ENCODE peak calls at places on chromosome 22, in seven cellular contexts. Z, G, X, B, W, I and M are unnamed samples.

GRCh38 chr22:33923660-33924246 is 3.5 kb upstream of the LARGE1 start:
- DNase-seq in W (peak), I (peak), Z (no peak), G (peak), B (peak), X (peak), M (peak)

GRCh38 chr22:28072066-28072465 is 153.0 kb upstream of the PITPNB start:
- DNase-seq in B (no peak), W (no peak), I (peak), Z (no peak), X (no peak), G (no peak), M (no peak)

GRCh38 chr22:19407649-19408606 is 23.6 kb downstream of the HIRA start:
- DNase-seq in Z (no peak), I (peak), W (peak), B (peak), X (no peak), G (no peak), M (no peak)

GRCh38 chr22:38316340-38317236 is 645 bp downstream of the CSNK1E start:
- DNase-seq in G (peak), W (peak), I (peak), Z (peak), B (peak), X (peak), M (peak)

GRCh38 chr22:26041931-26042330 is 127.3 kb upstream of the SEZ6L start:
- DNase-seq in X (no peak), I (no peak), W (no peak), G (no peak), Z (no peak), B (no peak), M (peak)

GRCh38 chr22:26334232-26334631 is 94.8 kb upstream of the ASPHD2 start:
- DNase-seq in G (no peak), B (no peak), X (no peak), I (no peak), W (no peak), Z (no peak), M (no peak)

GRCh38 chr22:30294066-30294465 is 4.8 kb upstream of the CASTOR1 start:
- DNase-seq in X (no peak), I (no peak), Z (no peak), G (no peak), W (no peak), B (no peak), M (no peak)

GRCh38 chr22:17710023-17710422 is 64.2 kb downstream of the BID start:
- DNase-seq in G (no peak), Z (no peak), I (no peak), X (no peak), B (no peak), W (no peak), M (no peak)

GRCh38 chr22:38196791-38197429 is 4.9 kb upstream of the MAFF start:
- DNase-seq in X (no peak), W (no peak), Z (no peak), I (no peak), G (no peak), B (no peak), M (no peak)

GRCh38 chr22:24088796-24089195 is 77.7 kb downstream of the CABIN1 start:
- DNase-seq in G (no peak), B (no peak), W (no peak), Z (no peak), X (no peak), I (no peak), M (no peak)

GRCh38 chr22:20839837-20840645 is 18.6 kb downstream of the PI4KA start:
- DNase-seq in B (no peak), X (no peak), W (no peak), I (no peak), Z (no peak), G (no peak), M (no peak)

GRCh38 chr22:27851974-27852713 is 50.6 kb upstream of the MN1 start:
- DNase-seq in Z (no peak), B (no peak), G (no peak), W (no peak), X (no peak), I (no peak), M (no peak)

GRCh38 chr22:36405221-36405631 is 17.5 kb upstream of the MYH9 start:
- DNase-seq in G (no peak), Z (no peak), B (no peak), W (no peak), I (no peak), X (no peak), M (no peak)

GRCh38 chr22:39017596-39018365 is 3.1 kb upstream of the APOBEC3D start:
- DNase-seq in W (no peak), I (no peak), G (no peak), B (no peak), Z (no peak), X (no peak), M (no peak)

GRCh38 chr22:20953668-20954500 is 13.2 kb upstream of the AIFM3 start:
- DNase-seq in B (peak), Z (no peak), I (no peak), W (no peak), G (peak), X (peak), M (no peak)

GRCh38 chr22:21450858-21451331 is 16.3 kb upstream of the TMEM191C start:
- DNase-seq in I (no peak), W (no peak), B (no peak), G (no peak), X (no peak), Z (no peak), M (no peak)

GRCh38 chr22:48960981-48961655 is 866.6 kb downstream of the BRD1 start:
- DNase-seq in X (no peak), G (no peak), B (no peak), Z (no peak), I (no peak), W (no peak), M (no peak)

GRCh38 chr22:38218661-38219331 is 17.0 kb downstream of the MAFF start:
- DNase-seq in I (no peak), W (peak), G (no peak), B (peak), X (no peak), Z (peak), M (peak)

GRCh38 chr22:17906978-17907730 is 117.2 kb downstream of the MICAL3 start:
- DNase-seq in B (no peak), W (no peak), I (no peak), X (no peak), Z (no peak), G (no peak), M (no peak)

GRCh38 chr22:35761037-35761436 is 43.4 kb downstream of the APOL5 start:
- DNase-seq in X (no peak), G (peak), I (peak), W (no peak), B (no peak), Z (no peak), M (no peak)

GRCh38 chr22:27992294-27993165 is 73.5 kb upstream of the PITPNB start:
- DNase-seq in W (peak), I (no peak), X (no peak), Z (peak), B (peak), G (no peak), M (no peak)

GRCh38 chr22:48536691-48537591 is 1290.7 kb downstream of the BRD1 start:
- DNase-seq in X (peak), Z (no peak), W (no peak), I (no peak), G (no peak), B (peak), M (peak)

GRCh38 chr22:11627436-11627797 is 3900.6 kb upstream of the OR11H1 start:
- DNase-seq in B (no peak), I (no peak), X (no peak), G (peak), Z (no peak), W (no peak), M (no peak)

GRCh38 chr22:24466831-24467249 is 28.3 kb upstream of the UPB1 start:
- DNase-seq in B (no peak), X (peak), Z (no peak), G (peak), I (no peak), W (peak), M (no peak)

GRCh38 chr22:47627561-47628253 is 865.3 kb downstream of the TBC1D22A start:
- DNase-seq in I (no peak), Z (no peak), G (no peak), B (no peak), X (no peak), W (peak), M (no peak)

GRCh38 chr22:33274214-33274828 is 216.1 kb upstream of the SYN3 start:
- DNase-seq in W (no peak), Z (no peak), X (peak), I (peak), G (peak), B (peak), M (no peak)

GRCh38 chr22:33030923-33031525 is 27.2 kb downstream of the SYN3 start:
- DNase-seq in Z (no peak), B (no peak), G (no peak), W (no peak), I (no peak), X (no peak), M (no peak)

GRCh38 chr22:37563153-37564081 is 3.1 kb downstream of the CDC42EP1 start:
- DNase-seq in W (peak), X (peak), Z (no peak), B (peak), G (no peak), I (no peak), M (peak)

GRCh38 chr22:48137640-48138039 is 1375.2 kb downstream of the TBC1D22A start:
- DNase-seq in G (no peak), I (no peak), Z (no peak), W (no peak), B (no peak), X (no peak), M (no peak)

GRCh38 chr22:40396882-40397281 is 26.5 kb downstream of the SGSM3 start:
- DNase-seq in W (no peak), G (no peak), I (no peak), B (peak), Z (no peak), X (no peak), M (no peak)

GRCh38 chr22:48169227-48169626 is 1406.8 kb downstream of the TBC1D22A start:
- DNase-seq in B (no peak), G (no peak), I (no peak), W (no peak), X (no peak), Z (no peak), M (no peak)

GRCh38 chr22:25141994-25142620 is 57.6 kb upstream of the CRYBB3 start:
- DNase-seq in W (no peak), B (no peak), G (no peak), Z (no peak), I (no peak), X (no peak), M (peak)

GRCh38 chr22:46064236-46064965 is 85.9 kb upstream of the PPARA start:
- DNase-seq in G (no peak), I (no peak), Z (peak), W (peak), B (peak), X (no peak), M (no peak)

GRCh38 chr22:36585841-36586240 is 56.9 kb upstream of the EIF3D start:
- DNase-seq in G (no peak), W (no peak), X (no peak), I (no peak), Z (no peak), B (no peak), M (no peak)

GRCh38 chr22:33674357-33674756 is 245.9 kb downstream of the LARGE1 start:
- DNase-seq in B (no peak), X (no peak), I (no peak), G (no peak), W (no peak), Z (no peak), M (no peak)

GRCh38 chr22:45632791-45633515 is 38.7 kb upstream of the ATXN10 start:
- DNase-seq in G (no peak), I (no peak), Z (no peak), B (peak), W (no peak), X (no peak), M (no peak)

GRCh38 chr22:48175721-48176120 is 1413.3 kb downstream of the TBC1D22A start:
- DNase-seq in X (no peak), G (no peak), W (no peak), Z (no peak), I (no peak), B (no peak), M (no peak)

GRCh38 chr22:46023558-46023981 is 46.6 kb upstream of the WNT7B start:
- DNase-seq in X (no peak), Z (peak), B (peak), W (peak), G (no peak), I (no peak), M (peak)

GRCh38 chr22:35612903-35613302 is 4.2 kb downstream of the MB start:
- DNase-seq in X (no peak), W (no peak), I (no peak), B (no peak), Z (no peak), G (no peak), M (peak)

DNA sequence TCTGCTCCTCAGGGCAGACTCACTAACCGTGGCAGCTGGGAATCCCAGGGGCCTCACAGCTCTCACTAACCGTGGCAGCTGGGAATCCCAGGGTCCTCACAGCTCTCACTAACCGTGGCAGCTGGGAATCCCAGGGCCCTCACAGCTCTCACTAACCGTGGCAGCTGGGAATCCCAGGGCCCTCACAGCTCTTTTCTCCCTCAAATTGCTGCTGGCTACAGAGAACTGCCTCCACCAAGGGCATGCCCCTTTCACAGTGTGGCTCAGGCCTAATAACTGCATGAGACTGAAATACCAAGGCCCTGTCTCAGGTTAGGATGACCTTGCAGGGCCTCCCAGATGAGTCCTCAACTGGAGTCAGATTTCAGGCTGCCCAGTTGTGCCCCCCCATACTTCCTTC is 35.1 kb upstream of the GGTLC2 start:
- DNase-seq in X (no peak), B (no peak), Z (no peak), G (no peak), W (no peak), I (no peak), M (no peak)
- TF ChIP-seq POLR2A in X (no peak), B (no peak), Z (no peak), G (no peak), W (no peak), I (no peak), M (no peak)

GRCh38 chr22:41909290-41910049 is 5.4 kb downstream of the SHISA8 start:
- DNase-seq in B (no peak), I (no peak), Z (no peak), W (no peak), G (no peak), X (no peak), M (no peak)
- TF ChIP-seq POLR2A in B (no peak), I (no peak), Z (no peak), W (no peak), G (no peak), X (no peak), M (no peak)

GRCh38 chr22:41524809-41525449 is 19.3 kb downstream of the POLR3H start:
- DNase-seq in B (no peak), G (peak), W (peak), X (no peak), I (no peak), Z (no peak), M (no peak)
- TF ChIP-seq POLR2A in B (no peak), G (no peak), W (no peak), X (no peak), I (no peak), Z (no peak), M (no peak)

DNA sequence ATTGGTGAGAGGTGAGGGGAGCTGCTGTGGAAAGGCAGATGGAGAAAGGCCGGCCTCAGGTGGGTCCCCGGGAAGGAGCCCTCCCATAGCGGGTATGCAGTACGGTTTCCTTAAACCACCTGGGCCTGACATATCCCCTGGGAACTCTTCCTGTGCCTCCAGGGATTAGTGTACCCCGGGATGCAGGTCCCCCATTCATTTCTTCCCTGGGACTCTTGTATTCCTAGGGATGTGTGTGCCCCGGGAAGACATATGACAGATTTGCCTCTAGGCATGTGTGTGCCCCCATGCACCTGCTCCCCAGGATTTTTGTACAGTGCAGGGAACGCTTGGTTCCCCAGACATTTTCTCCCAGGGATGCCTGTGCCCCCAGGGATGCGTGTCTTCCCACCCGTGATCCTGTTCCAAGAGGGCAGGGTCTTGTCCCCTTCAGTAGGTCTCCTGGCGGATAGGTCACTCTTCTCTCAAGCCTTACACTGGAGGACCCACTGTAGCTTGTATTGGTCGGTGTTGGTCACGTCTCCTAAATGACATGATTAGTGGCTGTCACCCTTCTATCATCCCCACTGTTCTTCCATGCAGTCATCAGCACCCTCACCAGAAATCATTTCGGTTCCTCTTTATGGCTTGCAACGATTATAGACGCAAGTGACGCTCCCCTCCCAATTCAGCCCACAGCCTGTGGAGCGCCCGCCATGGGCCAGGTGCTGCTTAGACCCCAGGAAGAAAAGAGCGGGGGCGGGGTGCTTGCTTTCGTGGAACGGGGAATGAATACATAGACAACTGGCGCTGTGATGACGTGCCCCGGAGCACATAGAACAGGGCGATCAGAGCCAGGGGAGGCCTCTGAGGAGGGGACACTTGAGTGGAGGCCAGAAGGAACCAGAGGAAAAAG is 1.3 kb downstream of the PARVB start:
- DNase-seq in Z (peak), I (peak), G (peak), W (no peak), X (peak), B (peak), M (no peak)
- TF ChIP-seq POLR2A in Z (no peak), I (no peak), G (no peak), W (no peak), X (no peak), B (no peak), M (no peak)

GRCh38 chr22:31436132-31436531 is 36.7 kb downstream of the DRG1 start:
- DNase-seq in B (no peak), G (no peak), X (no peak), I (no peak), W (no peak), Z (no peak), M (peak)

DNA sequence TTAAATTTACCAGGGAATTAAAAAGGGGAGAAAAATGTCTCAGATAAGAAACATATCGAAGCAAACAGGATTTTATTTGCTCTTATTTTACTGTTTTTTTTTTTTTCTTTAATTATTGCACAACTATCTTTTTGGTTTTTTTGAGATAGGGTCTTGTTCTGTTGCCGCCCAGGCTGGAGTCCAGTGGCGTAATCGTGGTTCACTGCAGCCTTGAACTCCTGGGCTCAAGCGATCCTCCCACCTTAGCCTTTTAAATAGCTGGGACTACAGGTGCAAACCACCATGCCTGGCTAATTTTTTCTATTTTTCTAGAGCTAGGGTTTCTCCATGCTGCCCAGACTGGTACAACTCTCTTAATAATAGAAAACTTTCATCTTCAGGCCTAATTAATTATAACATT is 32.5 kb downstream of the DRG1 start:
- DNase-seq in Z (no peak), B (no peak), W (peak), G (peak), X (no peak), I (no peak), M (no peak)
- TF ChIP-seq POLR2A in Z (no peak), B (no peak), W (no peak), G (no peak), X (no peak), I (no peak), M (no peak)

DNA sequence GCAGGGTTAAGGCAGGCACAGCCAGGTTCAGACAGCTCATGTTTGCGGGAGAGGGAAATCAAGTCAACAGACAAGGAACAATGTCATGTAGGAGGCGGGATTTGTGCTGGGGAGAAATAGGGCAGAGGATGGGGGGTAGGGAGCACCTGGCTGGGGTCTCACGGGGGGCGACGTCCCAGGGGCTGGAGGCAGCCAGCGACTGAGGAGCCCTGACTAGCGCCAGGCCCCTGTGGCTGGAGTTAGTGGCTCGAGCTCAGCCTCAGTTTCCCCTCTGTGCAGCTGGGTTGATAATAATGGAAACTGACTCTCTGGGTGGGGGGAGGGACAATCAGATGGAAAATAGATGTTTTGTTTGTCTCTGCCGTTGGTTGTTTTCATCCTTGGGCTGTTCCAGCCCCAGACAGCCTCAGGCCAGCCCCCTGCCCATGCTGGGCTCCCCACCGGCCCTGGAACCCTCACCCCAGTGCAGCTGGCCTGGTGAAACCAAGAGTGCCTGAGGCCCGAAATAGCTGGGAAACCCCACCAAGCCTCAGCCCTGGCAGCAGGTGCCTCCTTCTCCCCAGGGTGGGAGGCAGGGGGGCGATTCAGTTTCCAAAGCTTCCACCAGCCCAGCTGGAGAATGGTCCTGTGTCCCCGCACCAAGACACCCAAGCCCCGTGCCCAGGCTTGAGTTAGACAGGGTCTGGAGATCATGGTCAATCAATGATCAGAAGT is 44.1 kb downstream of the IGLL5 start:
- DNase-seq in G (no peak), Z (peak), W (no peak), I (no peak), X (no peak), B (no peak), M (no peak)
- TF ChIP-seq POLR2A in G (no peak), Z (no peak), W (no peak), I (no peak), X (no peak), B (no peak), M (no peak)

GRCh38 chr22:42519544-42520237 is at the start of gene RRP7A:
- DNase-seq in Z (peak), I (peak), X (peak), B (peak), G (peak), W (peak), M (peak)
- TF ChIP-seq POLR2A in Z (peak), I (peak), X (peak), B (peak), G (peak), W (peak), M (peak)